ENCODE peak calls at places on chromosome 7, in six cellular contexts. One of them, this sample, is unnamed.

GRCh38 chr7:82419200-82419599 is 24.4 kb downstream of the CACNA2D1 start:
- DNase-seq in astrocyte: no peak
- DNase-seq in IMR-90: no peak
- DNase-seq in GM23248: no peak
- DNase-seq in GM23338: no peak
- DNase-seq in MM.1S: no peak
- DNase-seq in this sample: no peak

GRCh38 chr7:96770758-96771157 is 61.1 kb upstream of the SEM1 start:
- DNase-seq in astrocyte: no peak
- DNase-seq in IMR-90: no peak
- DNase-seq in GM23248: no peak
- DNase-seq in GM23338: no peak
- DNase-seq in MM.1S: no peak
- DNase-seq in this sample: no peak

GRCh38 chr7:24283900-24284698 is at the start of gene NPY:
- DNase-seq in astrocyte: no peak
- DNase-seq in IMR-90: no peak
- DNase-seq in GM23248: no peak
- DNase-seq in GM23338: peak; percentile 68
- DNase-seq in MM.1S: no peak
- DNase-seq in this sample: no peak

GRCh38 chr7:91519241-91520200 is 255.3 kb downstream of the FZD1 start:
- DNase-seq in astrocyte: peak; percentile 89
- DNase-seq in IMR-90: no peak
- DNase-seq in GM23248: no peak
- DNase-seq in GM23338: no peak
- DNase-seq in MM.1S: no peak
- DNase-seq in this sample: no peak

GRCh38 chr7:97013555-97013954 is 8.2 kb downstream of the DLX6 start:
- DNase-seq in astrocyte: no peak
- DNase-seq in IMR-90: no peak
- DNase-seq in GM23248: no peak
- DNase-seq in GM23338: no peak
- DNase-seq in MM.1S: no peak
- DNase-seq in this sample: no peak

GRCh38 chr7:99244942-99245341 is 27.7 kb upstream of the MYH16 start:
- DNase-seq in astrocyte: peak; percentile 47
- DNase-seq in IMR-90: peak; percentile 67
- DNase-seq in GM23248: peak; percentile 83
- DNase-seq in GM23338: no peak
- DNase-seq in MM.1S: no peak
- DNase-seq in this sample: no peak

GRCh38 chr7:142485617-142486226 is 227.9 kb upstream of the PRSS58 start:
- DNase-seq in astrocyte: no peak
- DNase-seq in IMR-90: no peak
- DNase-seq in GM23248: no peak
- DNase-seq in GM23338: peak; percentile 58
- DNase-seq in MM.1S: peak; percentile 56
- DNase-seq in this sample: no peak

GRCh38 chr7:30330134-30331111 is 46.0 kb downstream of the ZNRF2 start:
- DNase-seq in astrocyte: peak; percentile 17
- DNase-seq in IMR-90: peak; percentile 25
- DNase-seq in GM23248: no peak
- DNase-seq in GM23338: no peak
- DNase-seq in MM.1S: peak; percentile 91
- DNase-seq in this sample: peak; percentile 71

GRCh38 chr7:73811760-73812168 is 19.0 kb upstream of the CLDN4 start:
- DNase-seq in astrocyte: peak; percentile 20
- DNase-seq in IMR-90: peak; percentile 41
- DNase-seq in GM23248: peak; percentile 90
- DNase-seq in GM23338: peak; percentile 95
- DNase-seq in MM.1S: peak; percentile 72
- DNase-seq in this sample: peak; percentile 63

GRCh38 chr7:2903686-2904162 is 59.6 kb upstream of the GNA12 start:
- DNase-seq in astrocyte: no peak
- DNase-seq in IMR-90: no peak
- DNase-seq in GM23248: peak; percentile 15
- DNase-seq in GM23338: no peak
- DNase-seq in MM.1S: no peak
- DNase-seq in this sample: no peak

GRCh38 chr7:2905500-2905899 is 61.4 kb upstream of the GNA12 start:
- DNase-seq in astrocyte: no peak
- DNase-seq in IMR-90: no peak
- DNase-seq in GM23248: no peak
- DNase-seq in GM23338: no peak
- DNase-seq in MM.1S: no peak
- DNase-seq in this sample: no peak

GRCh38 chr7:2905027-2905426 is 60.9 kb upstream of the GNA12 start:
- DNase-seq in astrocyte: no peak
- DNase-seq in IMR-90: no peak
- DNase-seq in GM23248: no peak
- DNase-seq in GM23338: no peak
- DNase-seq in MM.1S: no peak
- DNase-seq in this sample: no peak

GRCh38 chr7:2906197-2906931 is 62.3 kb upstream of the GNA12 start:
- DNase-seq in astrocyte: no peak
- DNase-seq in IMR-90: no peak
- DNase-seq in GM23248: no peak
- DNase-seq in GM23338: no peak
- DNase-seq in MM.1S: no peak
- DNase-seq in this sample: no peak

GRCh38 chr7:2904202-2904601 is 60.1 kb upstream of the GNA12 start:
- DNase-seq in astrocyte: no peak
- DNase-seq in IMR-90: no peak
- DNase-seq in GM23248: no peak
- DNase-seq in GM23338: no peak
- DNase-seq in MM.1S: no peak
- DNase-seq in this sample: no peak
- H2AFZ ChIP-seq in astrocyte: no peak overlapping the region
- H2AFZ ChIP-seq in IMR-90: peak overlapping the region; percentile 63
- H2AFZ ChIP-seq in GM23248: no peak overlapping the region
- H2AFZ ChIP-seq in GM23338: no peak overlapping the region
- H2AFZ ChIP-seq in MM.1S: no peak overlapping the region
- H2AFZ ChIP-seq in this sample: no peak overlapping the region

GRCh38 chr7:41702635-41703371 is at the start of gene INHBA:
- DNase-seq in astrocyte: peak; percentile 96
- DNase-seq in IMR-90: peak; percentile 98
- DNase-seq in GM23248: peak; percentile 87
- DNase-seq in GM23338: no peak
- DNase-seq in MM.1S: no peak
- DNase-seq in this sample: no peak
- H3K27ac ChIP-seq in astrocyte: peak within 1 kb of the TSS; percentile 91
- H3K27ac ChIP-seq in IMR-90: peak within 1 kb of the TSS; percentile 91
- H3K27ac ChIP-seq in GM23248: peak within 1 kb of the TSS; percentile 27
- H3K27ac ChIP-seq in GM23338: no peak within 1 kb of the TSS
- H3K27ac ChIP-seq in MM.1S: no peak within 1 kb of the TSS
- H3K27ac ChIP-seq in this sample: no peak within 1 kb of the TSS

GRCh38 chr7:7292085-7292484 is 109.7 kb downstream of the C1GALT1 start:
- DNase-seq in astrocyte: no peak
- DNase-seq in IMR-90: no peak
- DNase-seq in GM23248: no peak
- DNase-seq in GM23338: no peak
- DNase-seq in MM.1S: peak; percentile 66
- DNase-seq in this sample: no peak

GRCh38 chr7:7293092-7293491 is 110.7 kb downstream of the C1GALT1 start:
- DNase-seq in astrocyte: no peak
- DNase-seq in IMR-90: no peak
- DNase-seq in GM23248: no peak
- DNase-seq in GM23338: no peak
- DNase-seq in MM.1S: no peak
- DNase-seq in this sample: no peak

GRCh38 chr7:7292608-7293007 is 110.3 kb downstream of the C1GALT1 start:
- DNase-seq in astrocyte: no peak
- DNase-seq in IMR-90: no peak
- DNase-seq in GM23248: no peak
- DNase-seq in GM23338: peak; percentile 23
- DNase-seq in MM.1S: no peak
- DNase-seq in this sample: no peak

GRCh38 chr7:7290429-7291122 is 108.2 kb downstream of the C1GALT1 start:
- DNase-seq in astrocyte: no peak
- DNase-seq in IMR-90: no peak
- DNase-seq in GM23248: no peak
- DNase-seq in GM23338: no peak
- DNase-seq in MM.1S: no peak
- DNase-seq in this sample: no peak

GRCh38 chr7:7294914-7295313 is 112.6 kb downstream of the C1GALT1 start:
- DNase-seq in astrocyte: no peak
- DNase-seq in IMR-90: no peak
- DNase-seq in GM23248: no peak
- DNase-seq in GM23338: no peak
- DNase-seq in MM.1S: no peak
- DNase-seq in this sample: no peak
- H2AFZ ChIP-seq in astrocyte: no peak overlapping the region
- H2AFZ ChIP-seq in IMR-90: no peak overlapping the region
- H2AFZ ChIP-seq in GM23248: no peak overlapping the region
- H2AFZ ChIP-seq in GM23338: no peak overlapping the region
- H2AFZ ChIP-seq in MM.1S: no peak overlapping the region
- H2AFZ ChIP-seq in this sample: no peak overlapping the region

GRCh38 chr7:27193335-27194001 is 6.4 kb downstream of the HOXA13 start:
- DNase-seq in astrocyte: no peak
- DNase-seq in IMR-90: no peak
- DNase-seq in GM23248: no peak
- DNase-seq in GM23338: peak; percentile 65
- DNase-seq in MM.1S: no peak
- DNase-seq in this sample: no peak
- H3K27ac ChIP-seq in astrocyte: no peak overlapping the region
- H3K27ac ChIP-seq in IMR-90: no peak overlapping the region
- H3K27ac ChIP-seq in GM23248: no peak overlapping the region
- H3K27ac ChIP-seq in GM23338: no peak overlapping the region
- H3K27ac ChIP-seq in MM.1S: no peak overlapping the region
- H3K27ac ChIP-seq in this sample: no peak overlapping the region

GRCh38 chr7:151849879-151850260 is 27.0 kb downstream of the PRKAG2 start:
- DNase-seq in astrocyte: no peak
- DNase-seq in IMR-90: no peak
- DNase-seq in GM23248: no peak
- DNase-seq in GM23338: no peak
- DNase-seq in MM.1S: no peak
- DNase-seq in this sample: no peak

GRCh38 chr7:151852486-151853396 is 24.2 kb downstream of the PRKAG2 start:
- DNase-seq in astrocyte: no peak
- DNase-seq in IMR-90: no peak
- DNase-seq in GM23248: no peak
- DNase-seq in GM23338: no peak
- DNase-seq in MM.1S: no peak
- DNase-seq in this sample: no peak

GRCh38 chr7:151850484-151851159 is 26.3 kb downstream of the PRKAG2 start:
- DNase-seq in astrocyte: no peak
- DNase-seq in IMR-90: no peak
- DNase-seq in GM23248: no peak
- DNase-seq in GM23338: no peak
- DNase-seq in MM.1S: no peak
- DNase-seq in this sample: no peak

GRCh38 chr7:151851160-151851751 is 25.7 kb downstream of the PRKAG2 start:
- DNase-seq in astrocyte: no peak
- DNase-seq in IMR-90: no peak
- DNase-seq in GM23248: peak; percentile 56
- DNase-seq in GM23338: no peak
- DNase-seq in MM.1S: no peak
- DNase-seq in this sample: no peak

GRCh38 chr7:151851782-151852181 is 25.1 kb downstream of the PRKAG2 start:
- DNase-seq in astrocyte: no peak
- DNase-seq in IMR-90: no peak
- DNase-seq in GM23248: no peak
- DNase-seq in GM23338: no peak
- DNase-seq in MM.1S: no peak
- DNase-seq in this sample: no peak
- H2AFZ ChIP-seq in astrocyte: no peak overlapping the region
- H2AFZ ChIP-seq in IMR-90: no peak overlapping the region
- H2AFZ ChIP-seq in GM23248: peak overlapping the region; percentile 72
- H2AFZ ChIP-seq in GM23338: no peak overlapping the region
- H2AFZ ChIP-seq in MM.1S: peak overlapping the region; percentile 21
- H2AFZ ChIP-seq in this sample: no peak overlapping the region

DNA sequence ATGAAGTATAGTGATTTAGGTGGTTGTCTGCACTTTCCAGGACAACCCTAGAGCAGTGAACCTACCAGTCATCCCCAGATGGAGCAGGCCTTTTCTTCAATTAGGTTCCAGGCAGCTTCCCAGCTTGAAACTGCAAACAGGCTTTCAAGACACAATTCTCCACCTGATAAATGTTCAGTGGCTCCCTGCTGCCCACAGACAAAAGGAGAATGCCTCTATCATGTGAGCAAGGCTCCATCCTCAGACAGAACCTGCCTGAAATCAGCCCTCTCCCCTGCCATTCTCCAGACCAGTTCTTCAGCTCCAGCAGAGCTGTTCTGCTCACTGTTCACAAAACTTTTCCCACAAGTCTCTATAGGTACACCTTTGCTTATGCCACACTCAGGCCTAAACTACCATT is 22.1 kb downstream of the RELN start:
- DNase-seq in astrocyte: no peak
- DNase-seq in IMR-90: no peak
- DNase-seq in GM23248: no peak
- DNase-seq in GM23338: no peak
- DNase-seq in MM.1S: no peak
- DNase-seq in this sample: no peak
- H3K27ac ChIP-seq in astrocyte: no peak overlapping the region
- H3K27ac ChIP-seq in IMR-90: no peak overlapping the region
- H3K27ac ChIP-seq in GM23248: no peak overlapping the region
- H3K27ac ChIP-seq in GM23338: no peak overlapping the region
- H3K27ac ChIP-seq in MM.1S: no peak overlapping the region
- H3K27ac ChIP-seq in this sample: no peak overlapping the region

GRCh38 chr7:46802460-46802972 is 779.4 kb downstream of the TNS3 start:
- DNase-seq in astrocyte: no peak
- DNase-seq in IMR-90: no peak
- DNase-seq in GM23248: no peak
- DNase-seq in GM23338: no peak
- DNase-seq in MM.1S: no peak
- DNase-seq in this sample: no peak
- H2AFZ ChIP-seq in astrocyte: no peak overlapping the region
- H2AFZ ChIP-seq in IMR-90: no peak overlapping the region
- H2AFZ ChIP-seq in GM23248: peak overlapping the region; percentile 20
- H2AFZ ChIP-seq in GM23338: no peak overlapping the region
- H2AFZ ChIP-seq in MM.1S: no peak overlapping the region
- H2AFZ ChIP-seq in this sample: no peak overlapping the region

GRCh38 chr7:79130715-79131114 is 322.8 kb downstream of the MAGI2 start:
- DNase-seq in astrocyte: no peak
- DNase-seq in IMR-90: no peak
- DNase-seq in GM23248: no peak
- DNase-seq in GM23338: no peak
- DNase-seq in MM.1S: no peak
- DNase-seq in this sample: no peak
- H3K27ac ChIP-seq in astrocyte: no peak overlapping the region
- H3K27ac ChIP-seq in IMR-90: no peak overlapping the region
- H3K27ac ChIP-seq in GM23248: no peak overlapping the region
- H3K27ac ChIP-seq in GM23338: no peak overlapping the region
- H3K27ac ChIP-seq in MM.1S: no peak overlapping the region
- H3K27ac ChIP-seq in this sample: no peak overlapping the region

This sample was measured in OCI-LY7.